ENCODE peak calls at places on chromosome 19, in ten cellular contexts. T is stimulated activated CD4-positive, alpha-beta T cell treated with anti-CD3 and anti-CD28 coated beads, Interleukin-4, amount 100 ng/mL, for 1 hour; R is IMR-90; H is K562; N is midbrain; M is AG08395; I is neural crest cell; L is neuronal stem cell; Z is central memory CD8-positive, alpha-beta T cell; K is activated CD4-positive, alpha-beta T cell treated with anti-CD3 and anti-CD28 coated beads, Interleukin-2, amount 50 U/mL, for 4 hours. O is an unnamed sample.
A peak's percentile ranks its signal among the peaks of the same experiment; 100 is the strongest.

GRCh38 chr19:4053423-4054324 is 13.0 kb downstream of the ZBTB7A start:
- DNase-seq in T (no peak), H (no peak), M (no peak), Z (no peak), K (no peak), L (no peak), I (no peak), R (no peak), N (no peak), O (no peak)

GRCh38 chr19:4622695-4623421 is 16.5 kb upstream of the TNFAIP8L1 start:
- DNase-seq in K (no peak), L (no peak), R (no peak), Z (no peak), H (peak; percentile 78), I (no peak), M (no peak), N (no peak), T (no peak), O (no peak)

GRCh38 chr19:55626350-55626749 is 2.0 kb upstream of the ZNF784 start:
- DNase-seq in N (no peak), T (no peak), K (peak; percentile 38), H (no peak), R (no peak), M (no peak), I (no peak), Z (no peak), L (no peak), O (no peak)

GRCh38 chr19:27890696-27891095 is 1322.3 kb downstream of the UQCRFS1 start:
- DNase-seq in H (no peak), Z (no peak), R (no peak), T (no peak), N (no peak), L (no peak), M (no peak), I (no peak), K (no peak), O (no peak)

GRCh38 chr19:54152878-54153524 is 6.5 kb downstream of the LENG1 start:
- DNase-seq in R (no peak), K (no peak), H (no peak), T (no peak), I (no peak), M (no peak), L (no peak), Z (no peak), N (no peak), O (no peak)

GRCh38 chr19:8666814-8667405 is 31.7 kb downstream of the ACTL9 start:
- DNase-seq in T (no peak), I (no peak), H (no peak), N (no peak), L (no peak), K (no peak), R (no peak), M (no peak), Z (no peak), O (no peak)

GRCh38 chr19:36501973-36502372 is 12.6 kb upstream of the ZNF566 start:
- DNase-seq in T (no peak), H (no peak), M (no peak), L (no peak), I (no peak), R (no peak), N (no peak), Z (no peak), K (no peak), O (no peak)

GRCh38 chr19:44192127-44192526 is 20.2 kb upstream of the ZNF227 start:
- DNase-seq in H (no peak), K (no peak), L (no peak), T (no peak), N (no peak), Z (no peak), M (no peak), I (no peak), R (no peak), O (no peak)

GRCh38 chr19:4380254-4380727 is 20.1 kb downstream of the SH3GL1 start:
- DNase-seq in M (no peak), K (peak; percentile 45), R (no peak), I (no peak), H (no peak), L (no peak), N (no peak), Z (no peak), T (peak; percentile 50), O (no peak)

GRCh38 chr19:55283548-55284393 is at the start of gene BRSK1:
- DNase-seq in T (peak; percentile 54), M (peak; percentile 62), I (peak; percentile 65), H (peak; percentile 75), Z (no peak), N (peak; percentile 83), R (peak; percentile 61), L (peak; percentile 76), K (peak; percentile 45), O (peak; percentile 31)

O was measured in natural killer cell.